ENCODE peak calls at places on chromosome 10, in four cellular contexts. I is WTC11, S is K562, T is GM12878. B is an unnamed sample.

GRCh38 chr10:102024799-102025198 is 31.2 kb downstream of the ARMH3 start:
- DNase-seq in T (no peak), I (no peak), S (no peak), B (no peak)

GRCh38 chr10:53664620-53665019 is 892.0 kb upstream of the MBL2 start:
- DNase-seq in T (no peak), S (no peak), I (no peak), B (no peak)

GRCh38 chr10:80453715-80454525 is at the start of gene TSPAN14:
- DNase-seq in T (no peak), S (peak; percentile 97), I (peak; percentile 70), B (peak; percentile 53)

GRCh38 chr10:88865281-88865876 is 13.7 kb upstream of the ANKRD22 start:
- DNase-seq in S (no peak), I (no peak), T (no peak), B (no peak)

GRCh38 chr10:93110472-93111146 is 36.9 kb downstream of the CYP26A1 start:
- DNase-seq in S (no peak), I (no peak), T (peak; percentile 55), B (no peak)

GRCh38 chr10:21624951-21625350 is 90.9 kb downstream of the MLLT10 start:
- DNase-seq in T (no peak), I (no peak), S (no peak), B (no peak)

GRCh38 chr10:102422586-102423129 is 2.0 kb downstream of the FBXL15 start:
- DNase-seq in S (peak; percentile 75), T (no peak), I (peak; percentile 85), B (peak; percentile 75)

GRCh38 chr10:59709472-59710125 is at the start of gene SLC16A9:
- DNase-seq in S (peak; percentile 66), T (peak; percentile 8), I (peak; percentile 79), B (peak; percentile 12)

GRCh38 chr10:114879541-114880158 is 58.1 kb downstream of the FHIP2A start:
- DNase-seq in T (peak; percentile 4), S (peak; percentile 17), I (peak; percentile 72), B (peak; percentile 17)

GRCh38 chr10:28201666-28202400 is 101.0 kb downstream of the MPP7 start:
- DNase-seq in I (no peak), T (no peak), S (no peak), B (no peak)

GRCh38 chr10:114413398-114413797 is 9.1 kb upstream of the AFAP1L2 start:
- DNase-seq in I (no peak), S (no peak), T (no peak), B (no peak)

GRCh38 chr10:82942572-82943091 is 1067.6 kb downstream of the NRG3 start:
- DNase-seq in S (no peak), T (no peak), I (no peak), B (no peak)

GRCh38 chr10:27558612-27559020 is 54.5 kb downstream of the RAB18 start:
- DNase-seq in I (peak; percentile 55), S (peak; percentile 60), T (no peak), B (peak; percentile 68)

GRCh38 chr10:89588671-89589070 is 53.3 kb upstream of the SLC16A12 start:
- DNase-seq in S (no peak), T (no peak), I (no peak), B (no peak)

GRCh38 chr10:74137992-74138391 is 12.6 kb downstream of the AP3M1 start:
- DNase-seq in S (no peak), I (no peak), T (no peak), B (no peak)
- TF ChIP-seq CREM in S (no peak), I (no peak), T (no peak), B (no peak)

DNA sequence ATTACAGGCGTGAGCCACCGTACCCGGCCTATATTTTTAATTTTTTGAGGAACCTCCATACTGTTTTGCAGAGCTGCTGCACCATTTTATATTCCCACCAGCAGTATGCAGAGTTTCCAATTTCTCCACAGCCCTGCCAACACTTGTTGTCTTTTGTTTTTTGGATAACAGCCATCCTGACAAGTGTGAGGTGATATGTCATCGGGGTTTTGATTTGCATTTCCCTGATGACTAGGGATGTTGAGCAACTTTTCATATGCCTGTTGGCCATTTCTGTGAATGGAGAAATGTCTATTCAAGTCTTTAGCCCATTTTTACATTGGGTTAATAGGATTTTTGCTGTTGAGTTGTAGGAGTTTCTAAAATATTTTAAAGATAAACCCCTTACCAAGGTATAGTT is 22.2 kb downstream of the ENTPD7 start:
- DNase-seq in I (no peak), S (no peak), T (no peak), B (no peak)
- TF ChIP-seq CREM in I (no peak), S (no peak), T (no peak), B (no peak)

DNA sequence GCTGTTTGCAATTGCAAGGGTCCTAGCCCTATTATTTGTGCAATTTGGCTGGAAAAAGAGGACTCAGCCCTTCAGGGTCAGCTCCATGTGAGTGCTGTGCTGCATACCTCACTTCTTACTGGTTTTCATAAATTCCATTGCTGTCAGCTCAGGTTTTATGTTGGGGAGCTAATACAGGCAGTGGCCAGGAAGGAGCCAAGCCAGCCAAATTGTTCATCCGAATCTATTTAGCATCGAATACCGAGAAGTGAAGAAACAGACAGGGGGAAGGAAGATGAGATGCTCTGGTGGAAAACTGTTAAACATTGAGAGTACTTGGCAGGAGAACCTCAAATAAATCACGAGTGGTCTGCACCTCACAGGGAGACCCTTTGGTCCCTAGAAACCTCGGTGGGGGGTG is 196.1 kb upstream of the TMEM72 start:
- DNase-seq in S (no peak), T (no peak), I (no peak), B (no peak)
- TF ChIP-seq CREM in S (no peak), T (no peak), I (no peak), B (no peak)

GRCh38 chr10:78568664-78569063 is 500.1 kb upstream of the ZMIZ1 start:
- DNase-seq in T (no peak), S (no peak), I (no peak), B (no peak)
- TF ChIP-seq CREM in T (no peak), S (no peak), I (no peak), B (no peak)

GRCh38 chr10:33703897-33704825 is 369.7 kb upstream of the NRP1 start:
- DNase-seq in T (no peak), S (no peak), I (no peak), B (no peak)

GRCh38 chr10:33706191-33706590 is 371.7 kb upstream of the NRP1 start:
- DNase-seq in T (no peak), I (no peak), S (no peak), B (no peak)

DNA sequence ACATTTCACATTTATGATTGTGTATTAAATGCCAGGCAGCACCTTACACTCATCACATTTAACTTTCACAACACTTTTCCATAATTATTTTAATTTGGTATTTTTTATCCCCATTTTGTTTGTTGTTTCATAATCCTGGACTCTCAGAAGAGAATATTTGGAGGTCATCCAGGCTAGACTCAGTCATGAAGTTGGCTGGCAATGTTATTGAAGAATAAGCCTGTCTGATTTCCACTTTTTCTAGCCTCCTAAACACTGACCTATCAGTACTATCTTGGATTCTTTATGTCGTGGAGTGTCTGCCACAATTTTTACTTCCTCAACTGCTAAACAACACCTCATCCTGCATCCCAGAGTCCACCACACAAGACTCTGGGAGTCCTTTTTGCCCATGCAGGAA is 372.3 kb upstream of the NRP1 start:
- DNase-seq in T (no peak), S (no peak), I (no peak), B (no peak)
- TF ChIP-seq CREM in T (no peak), S (no peak), I (no peak), B (no peak)

GRCh38 chr10:133110609-133111275 is 23.0 kb downstream of the ADGRA1 start:
- DNase-seq in I (no peak), T (no peak), S (no peak), B (no peak)
- TF ChIP-seq CREM in I (no peak), T (no peak), S (no peak), B (no peak)

GRCh38 chr10:118667732-118668131 is 72.3 kb upstream of the PRLHR start:
- DNase-seq in T (no peak), S (no peak), I (no peak), B (peak; percentile 44)

GRCh38 chr10:118663176-118663575 is 67.7 kb upstream of the PRLHR start:
- DNase-seq in S (no peak), I (no peak), T (no peak), B (no peak)

GRCh38 chr10:118662228-118663035 is 67.0 kb upstream of the PRLHR start:
- DNase-seq in T (no peak), I (no peak), S (no peak), B (no peak)

GRCh38 chr10:118666350-118666749 is 70.9 kb upstream of the PRLHR start:
- DNase-seq in T (no peak), I (no peak), S (no peak), B (no peak)

GRCh38 chr10:118664321-118664720 is 68.9 kb upstream of the PRLHR start:
- DNase-seq in S (no peak), I (no peak), T (no peak), B (no peak)
- TF ChIP-seq CREM in S (no peak), I (no peak), T (no peak), B (no peak)

DNA sequence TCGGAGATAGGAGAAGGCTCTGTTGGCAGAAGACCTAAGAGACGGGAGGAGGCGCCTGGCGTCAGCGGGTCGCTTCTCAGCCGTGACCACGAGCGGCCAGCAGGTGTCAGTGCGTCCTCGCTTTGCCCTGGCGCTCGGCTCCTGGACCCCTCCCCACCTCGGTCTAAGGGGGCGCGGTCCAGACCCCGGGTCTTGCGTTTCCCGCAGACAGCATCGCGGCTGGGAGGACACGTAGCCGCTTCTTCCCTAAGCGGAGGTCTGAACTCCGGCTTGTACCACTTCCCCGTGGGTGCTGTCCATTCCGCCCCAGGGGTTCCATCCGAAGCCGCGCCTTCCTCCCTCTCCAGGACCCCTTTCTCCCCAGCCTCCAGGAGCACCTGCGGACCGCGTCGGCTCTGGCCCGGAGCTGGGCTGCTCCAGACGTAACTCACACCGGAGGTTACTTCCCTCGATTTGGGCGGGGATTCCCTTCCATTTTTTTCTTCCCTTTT is 593 bp upstream of the ADRA2A start:
- DNase-seq in T (no peak), S (peak; percentile 51), I (peak; percentile 92), B (no peak)
- TF ChIP-seq CREM in T (no peak), S (no peak), I (no peak), B (no peak)

DNA sequence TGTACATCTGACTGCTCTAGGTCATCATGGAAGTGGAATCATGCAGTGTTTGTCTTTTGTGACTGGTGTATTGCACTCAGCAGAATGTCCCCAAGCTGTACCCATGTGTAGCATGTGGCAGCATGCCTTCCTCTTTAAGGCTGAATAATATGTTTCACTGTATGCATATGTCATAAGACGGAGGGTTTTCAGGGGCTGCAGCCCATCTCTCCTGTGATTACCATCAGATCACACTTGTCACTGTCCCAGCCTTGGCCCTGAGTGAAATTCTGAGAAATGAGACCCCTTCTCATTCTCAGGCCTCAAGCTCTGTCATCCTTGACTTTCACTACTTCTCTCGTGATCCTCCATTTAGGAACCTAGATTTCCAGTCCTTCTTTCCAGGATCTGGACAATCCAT is 50.0 kb downstream of the CPXM2 start:
- DNase-seq in I (no peak), T (no peak), S (no peak), B (no peak)
- TF ChIP-seq CREM in I (no peak), T (no peak), S (no peak), B (no peak)